ENCODE peak calls at places on chromosomes 16 and 17, in five cellular contexts. V is WTC11, G is GM12878, X is K562, W is HepG2. I is an unnamed sample.

GRCh38 chr17:8375738-8376259 is 705 bp downstream of the KRABD2 start:
- DNase-seq in V (no peak), W (no peak), G (no peak), X (no peak), I (no peak)

GRCh38 chr17:74739227-74739831 is 2.3 kb downstream of the RAB37 start:
- DNase-seq in V (no peak), G (no peak), W (no peak), X (no peak), I (no peak)

GRCh38 chr17:68704897-68705296 is 103.7 kb upstream of the FAM20A start:
- DNase-seq in G (no peak), V (no peak), X (no peak), W (no peak), I (no peak)

GRCh38 chr17:80751460-80752368 is 207.1 kb downstream of the RPTOR start:
- DNase-seq in X (no peak), V (no peak), G (no peak), W (peak; percentile 72), I (no peak)

GRCh38 chr17:8871081-8871581 is 3.7 kb upstream of the PIK3R6 start:
- DNase-seq in X (no peak), W (no peak), G (no peak), V (no peak), I (no peak)

GRCh38 chr16:1713933-1714332 is 7.9 kb downstream of the MAPK8IP3 start:
- DNase-seq in X (no peak), V (peak; percentile 48), G (peak; percentile 39), W (no peak), I (no peak)

GRCh38 chr17:44565866-44566443 is 8.7 kb downstream of the FZD2 start:
- DNase-seq in X (peak; percentile 28), W (no peak), G (no peak), V (no peak), I (no peak)

GRCh38 chr17:63039899-63040602 is 74.0 kb downstream of the TANC2 start:
- DNase-seq in W (no peak), G (no peak), V (no peak), X (no peak), I (no peak)

GRCh38 chr16:52597772-52598483 is 51.0 kb upstream of the TOX3 start:
- DNase-seq in W (peak; percentile 99), V (no peak), X (no peak), G (no peak), I (peak; percentile 45)

GRCh38 chr16:25747160-25747758 is 55.5 kb downstream of the HS3ST4 start:
- DNase-seq in W (no peak), G (no peak), X (peak; percentile 15), V (peak; percentile 70), I (peak; percentile 79)

GRCh38 chr17:43791589-43791988 is 11.4 kb downstream of the CFAP97D1 start:
- DNase-seq in W (peak; percentile 66), X (peak; percentile 45), V (no peak), G (no peak), I (no peak)

GRCh38 chr17:15945493-15946209 is 721 bp downstream of the ADORA2B start:
- DNase-seq in X (peak; percentile 65), G (no peak), V (peak; percentile 31), W (no peak), I (peak; percentile 56)

GRCh38 chr16:14004719-14005315 is 66.3 kb upstream of the MRTFB start:
- DNase-seq in V (no peak), X (no peak), W (no peak), G (no peak), I (no peak)

GRCh38 chr17:73156166-73156840 is 8.5 kb upstream of the SSTR2 start:
- DNase-seq in V (peak; percentile 85), G (no peak), W (peak; percentile 70), X (peak; percentile 73), I (no peak)

GRCh38 chr16:81127051-81127450 is 30.9 kb upstream of the GCSH start:
- DNase-seq in V (no peak), X (no peak), W (no peak), G (no peak), I (no peak)

GRCh38 chr17:82416771-82417170 is 1.4 kb upstream of the HEXD start:
- DNase-seq in V (no peak), G (no peak), X (no peak), W (no peak), I (no peak)

GRCh38 chr17:13297198-13297597 is 279.4 kb upstream of the ELAC2 start:
- DNase-seq in W (peak; percentile 7), X (no peak), V (no peak), G (no peak), I (no peak)

GRCh38 chr17:49249292-49249794 is 18.8 kb upstream of the PHOSPHO1 start:
- DNase-seq in W (no peak), V (no peak), G (no peak), X (peak; percentile 69), I (no peak)

GRCh38 chr17:27540300-27541105 is 84.3 kb downstream of the KSR1 start:
- DNase-seq in W (peak; percentile 66), G (no peak), X (no peak), V (no peak), I (no peak)

GRCh38 chr17:58785097-58785496 is 29.4 kb downstream of the PPM1E start:
- DNase-seq in V (no peak), X (no peak), W (no peak), G (no peak), I (no peak)

GRCh38 chr17:77409282-77410161 is 268.8 kb downstream of the SEC14L1 start:
- DNase-seq in V (peak; percentile 70), X (no peak), W (no peak), G (no peak), I (no peak)

DNA sequence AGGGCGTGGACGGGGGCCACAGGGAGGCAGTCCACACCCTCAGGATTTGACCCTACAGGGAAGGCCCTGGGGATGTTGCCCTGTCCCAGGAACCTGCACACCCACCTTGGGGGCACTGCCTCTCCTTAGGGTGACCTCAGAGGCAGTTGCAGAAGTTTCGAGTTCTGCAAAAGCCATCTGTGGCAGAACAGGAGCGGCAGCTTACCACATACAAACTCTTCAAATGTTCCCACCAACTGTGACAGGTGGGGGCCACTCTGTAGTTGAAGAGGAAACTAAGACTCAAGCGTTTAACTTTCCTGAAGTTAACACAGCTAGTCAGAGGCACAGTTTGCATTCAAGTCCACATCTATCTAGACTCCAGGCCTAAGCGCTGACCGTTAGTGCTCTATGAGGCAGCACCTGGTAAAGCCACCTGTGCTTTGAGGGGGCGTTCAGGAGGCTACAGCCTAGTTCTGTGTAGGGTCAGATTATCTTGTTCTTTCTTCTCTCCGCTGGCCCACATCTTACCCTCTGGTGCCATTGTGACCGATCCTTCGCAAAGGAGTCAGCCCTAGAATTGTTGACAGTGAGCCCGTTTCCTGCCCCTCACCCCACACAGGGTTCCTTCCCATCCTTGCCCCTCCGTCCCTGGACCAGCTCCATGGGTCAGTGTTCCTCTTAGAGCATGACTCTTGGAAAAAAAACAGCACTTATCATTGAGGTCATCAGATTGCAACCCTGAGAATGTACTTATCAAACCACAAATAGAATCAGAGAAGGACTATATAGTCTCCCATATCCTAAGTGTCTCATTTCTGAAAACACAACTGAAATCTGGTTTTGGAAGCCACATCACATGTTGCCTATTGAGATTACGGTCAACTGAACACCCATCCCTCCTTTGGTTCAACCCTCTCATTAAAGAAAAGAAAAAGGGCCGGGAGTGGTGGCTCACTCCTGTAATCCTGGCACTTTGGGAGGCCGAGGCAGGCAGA is 45.4 kb downstream of the CDH1 start:
- DNase-seq in X (no peak), W (no peak), G (no peak), V (no peak), I (no peak)
- TF ChIP-seq ATF2 in X (no peak), W (no peak), G (peak; percentile 72), V (no peak), I (no peak)

DNA sequence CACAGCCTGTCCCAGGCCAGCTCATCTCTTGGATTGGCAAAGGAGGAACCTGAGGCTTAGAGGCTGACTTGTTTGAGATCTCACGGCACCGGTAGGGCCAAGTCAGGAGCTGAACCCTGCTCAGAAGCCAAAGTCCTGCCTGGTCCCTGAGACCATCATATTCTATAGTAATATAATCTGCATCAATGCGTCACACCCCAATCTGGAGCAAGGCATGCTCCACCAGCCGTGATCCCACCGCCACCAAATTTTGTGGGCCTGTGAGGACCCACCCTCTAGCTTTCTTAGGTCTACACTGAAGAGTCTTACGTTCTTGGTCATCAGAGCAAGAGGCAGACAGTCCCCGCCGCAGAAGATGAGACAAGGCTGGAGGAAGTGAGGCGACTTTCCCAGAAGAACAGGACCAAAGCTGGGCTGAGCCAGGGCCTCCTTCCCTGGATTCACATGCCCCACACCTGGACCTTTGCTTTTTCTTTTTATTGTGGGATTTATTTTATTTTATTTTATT is 2.7 kb downstream of the SULT1A1 start:
- DNase-seq in W (no peak), V (no peak), X (no peak), G (no peak), I (no peak)
- TF ChIP-seq CREB1 in W (no peak), V (no peak), X (no peak), G (no peak), I (no peak)

DNA sequence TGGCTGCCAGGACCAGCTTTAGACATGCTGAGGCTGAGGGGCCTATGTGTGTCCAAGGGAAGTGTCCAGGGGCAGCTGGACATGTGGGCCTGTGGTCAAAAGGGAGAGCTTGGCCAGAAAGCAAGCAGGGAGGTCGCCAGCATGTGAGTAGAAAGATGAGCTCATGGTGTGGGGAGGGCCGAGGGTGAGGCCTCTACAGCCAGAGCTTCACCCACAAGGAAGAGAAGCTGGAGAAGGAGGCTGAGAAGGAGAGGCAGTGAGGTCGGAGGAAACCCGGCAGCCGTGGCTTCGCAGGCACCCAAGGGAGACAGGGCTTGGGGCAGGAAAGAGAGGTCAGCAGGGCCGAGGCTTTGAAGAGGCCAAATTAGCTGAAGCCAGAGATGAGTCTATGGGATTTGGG is 4.0 kb upstream of the HSD11B2 start:
- DNase-seq in G (no peak), V (no peak), W (no peak), X (no peak), I (no peak)
- TF ChIP-seq ATF2 in G (no peak), V (no peak), W (no peak), X (no peak), I (no peak)

GRCh38 chr16:11535494-11535893 is 51.2 kb downstream of the LITAF start:
- DNase-seq in V (no peak), W (peak; percentile 39), X (no peak), G (no peak), I (no peak)
- TF ChIP-seq CREB1 in V (no peak), W (no peak), X (no peak), G (no peak), I (no peak)

DNA sequence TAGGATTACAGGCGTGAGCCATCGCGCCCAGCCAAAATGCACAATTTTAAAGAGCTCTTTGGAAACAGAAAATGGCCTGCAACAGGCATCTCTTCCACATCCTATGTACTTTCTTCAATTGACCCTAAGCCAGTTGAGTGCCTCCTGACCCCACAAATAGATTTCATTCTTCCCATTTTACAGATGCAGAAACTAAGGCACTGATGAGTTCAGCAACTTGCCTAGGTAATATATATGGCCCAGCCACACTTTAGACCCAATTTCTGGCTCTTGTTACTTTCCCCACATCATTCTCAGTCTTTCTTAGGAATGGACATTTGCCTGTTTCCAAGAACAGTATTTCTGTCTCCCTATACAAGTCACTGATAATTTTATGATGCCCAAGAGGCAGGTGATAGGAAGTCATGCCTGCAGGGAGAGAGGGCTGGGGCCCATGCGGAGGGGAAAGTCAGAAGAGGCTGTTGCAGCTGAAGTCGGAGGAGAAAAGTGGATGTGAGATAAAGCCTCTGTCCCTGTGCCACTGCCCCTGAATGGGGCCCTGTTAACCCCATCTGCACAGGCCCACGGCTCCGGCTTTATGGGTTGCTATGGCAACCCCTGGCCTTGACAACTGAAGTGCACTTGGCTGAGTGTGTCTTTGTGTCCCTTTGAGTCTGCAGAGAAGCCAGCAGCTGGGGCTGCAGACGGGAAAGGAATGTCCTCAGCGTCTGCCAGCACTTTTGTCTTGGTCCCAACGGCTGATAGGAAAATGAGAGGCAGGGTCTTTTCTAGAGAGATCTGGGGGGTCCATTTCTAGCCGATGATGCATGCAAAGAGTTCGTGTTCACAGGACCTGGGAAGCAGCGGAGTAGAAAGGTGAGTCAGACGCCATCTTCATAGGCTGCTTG is 45.9 kb downstream of the ABAT start:
- DNase-seq in G (no peak), X (no peak), V (peak; percentile 55), W (peak; percentile 85), I (no peak)
- TF ChIP-seq ATF2 in G (no peak), X (no peak), V (no peak), W (peak; percentile 52), I (no peak)

I was measured in H1.